ENCODE peak calls at places on chromosomes 2 and 18, in five cellular contexts. One of them, this sample, is unnamed.

GRCh38 chr18:53526092-53526491 is 698.4 kb downstream of the MBD2 start:
- DNase-seq in colonic mucosa: no peak
- DNase-seq in fibroblast of lung: no peak
- DNase-seq in SK-N-SH: no peak
- DNase-seq in Karpas-422: no peak
- DNase-seq in this sample: no peak

GRCh38 chr2:74413001-74413698 is 8.3 kb downstream of the C2orf81 start:
- DNase-seq in colonic mucosa: peak; percentile 44
- DNase-seq in fibroblast of lung: no peak
- DNase-seq in SK-N-SH: no peak
- DNase-seq in Karpas-422: no peak
- DNase-seq in this sample: no peak

GRCh38 chr18:62637807-62638687 is 77.3 kb upstream of the PHLPP1 start:
- DNase-seq in colonic mucosa: peak; percentile 36
- DNase-seq in fibroblast of lung: peak; percentile 2
- DNase-seq in SK-N-SH: peak; percentile 34
- DNase-seq in Karpas-422: peak; percentile 83
- DNase-seq in this sample: no peak

GRCh38 chr2:219058541-219059374 is 2.0 kb downstream of the IHH start:
- DNase-seq in colonic mucosa: peak; percentile 80
- DNase-seq in fibroblast of lung: no peak
- DNase-seq in SK-N-SH: peak; percentile 89
- DNase-seq in Karpas-422: no peak
- DNase-seq in this sample: peak; percentile 85

GRCh38 chr2:219057709-219058540 is 2.8 kb downstream of the IHH start:
- DNase-seq in colonic mucosa: peak; percentile 83
- DNase-seq in fibroblast of lung: peak; percentile 63
- DNase-seq in SK-N-SH: peak; percentile 86
- DNase-seq in Karpas-422: peak; percentile 89
- DNase-seq in this sample: peak; percentile 90

GRCh38 chr2:219384083-219384713 is 3.5 kb downstream of the DNPEP start:
- DNase-seq in colonic mucosa: no peak
- DNase-seq in fibroblast of lung: no peak
- DNase-seq in SK-N-SH: no peak
- DNase-seq in Karpas-422: peak; percentile 41
- DNase-seq in this sample: no peak

GRCh38 chr18:58863539-58864145 is 1.0 kb upstream of the ZNF532 start:
- DNase-seq in colonic mucosa: peak; percentile 65
- DNase-seq in fibroblast of lung: peak; percentile 53
- DNase-seq in SK-N-SH: peak; percentile 82
- DNase-seq in Karpas-422: peak; percentile 65
- DNase-seq in this sample: peak; percentile 90

GRCh38 chr2:3679616-3680393 is 21.8 kb downstream of the ALLC start:
- DNase-seq in colonic mucosa: no peak
- DNase-seq in fibroblast of lung: no peak
- DNase-seq in SK-N-SH: no peak
- DNase-seq in Karpas-422: no peak
- DNase-seq in this sample: no peak

GRCh38 chr2:157107877-157108276 is 149.6 kb upstream of the GALNT5 start:
- DNase-seq in colonic mucosa: peak; percentile 62
- DNase-seq in fibroblast of lung: peak; percentile 25
- DNase-seq in SK-N-SH: no peak
- DNase-seq in Karpas-422: no peak
- DNase-seq in this sample: no peak

GRCh38 chr2:165950438-165950837 is 3.1 kb downstream of the TTC21B start:
- DNase-seq in colonic mucosa: no peak
- DNase-seq in fibroblast of lung: no peak
- DNase-seq in SK-N-SH: no peak
- DNase-seq in Karpas-422: no peak
- DNase-seq in this sample: no peak

GRCh38 chr2:210861038-210861665 is 304.8 kb downstream of the CPS1 start:
- DNase-seq in colonic mucosa: no peak
- DNase-seq in fibroblast of lung: no peak
- DNase-seq in SK-N-SH: no peak
- DNase-seq in Karpas-422: no peak
- DNase-seq in this sample: no peak

GRCh38 chr2:191650896-191651773 is 26.8 kb upstream of the NABP1 start:
- DNase-seq in colonic mucosa: no peak
- DNase-seq in fibroblast of lung: no peak
- DNase-seq in SK-N-SH: no peak
- DNase-seq in Karpas-422: no peak
- DNase-seq in this sample: no peak

GRCh38 chr2:44290271-44290670 is 15.0 kb downstream of the SLC3A1 start:
- DNase-seq in colonic mucosa: no peak
- DNase-seq in fibroblast of lung: peak; percentile 53
- DNase-seq in SK-N-SH: no peak
- DNase-seq in Karpas-422: no peak
- DNase-seq in this sample: no peak

GRCh38 chr2:100009743-100010142 is 132.6 kb downstream of the AFF3 start:
- DNase-seq in colonic mucosa: no peak
- DNase-seq in fibroblast of lung: no peak
- DNase-seq in SK-N-SH: no peak
- DNase-seq in Karpas-422: no peak
- DNase-seq in this sample: no peak

GRCh38 chr2:100013892-100014677 is 128.3 kb downstream of the AFF3 start:
- DNase-seq in colonic mucosa: no peak
- DNase-seq in fibroblast of lung: peak; percentile 98
- DNase-seq in SK-N-SH: peak; percentile 58
- DNase-seq in Karpas-422: no peak
- DNase-seq in this sample: peak; percentile 82

GRCh38 chr2:100015849-100016248 is 126.5 kb downstream of the AFF3 start:
- DNase-seq in colonic mucosa: no peak
- DNase-seq in fibroblast of lung: no peak
- DNase-seq in SK-N-SH: no peak
- DNase-seq in Karpas-422: no peak
- DNase-seq in this sample: no peak

GRCh38 chr2:100011272-100011711 is 131.1 kb downstream of the AFF3 start:
- DNase-seq in colonic mucosa: no peak
- DNase-seq in fibroblast of lung: peak; percentile 88
- DNase-seq in SK-N-SH: no peak
- DNase-seq in Karpas-422: no peak
- DNase-seq in this sample: no peak

DNA sequence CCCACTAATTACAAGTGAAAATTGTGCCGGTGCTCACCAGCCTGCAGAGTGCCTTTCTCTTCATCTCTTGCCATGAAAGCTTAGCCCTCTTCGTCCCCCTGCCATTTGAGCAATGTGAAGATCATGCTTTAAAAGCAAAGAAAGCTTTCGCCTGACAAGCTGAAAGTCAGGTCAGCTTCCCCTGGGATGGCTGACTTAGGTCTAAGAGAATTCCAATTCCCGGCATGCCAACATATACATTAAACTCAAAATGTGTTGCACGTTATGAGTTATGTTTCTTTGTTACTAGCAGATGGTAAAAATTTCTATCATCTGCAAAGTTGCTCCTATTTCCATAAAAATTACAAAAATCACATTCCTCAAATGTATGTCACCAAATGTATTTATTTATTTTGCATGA is 129.8 kb downstream of the AFF3 start:
- DNase-seq in colonic mucosa: no peak
- DNase-seq in fibroblast of lung: peak; percentile 41
- DNase-seq in SK-N-SH: no peak
- DNase-seq in Karpas-422: no peak
- DNase-seq in this sample: no peak
- H3K9ac ChIP-seq in colonic mucosa: no peak overlapping the region
- H3K9ac ChIP-seq in fibroblast of lung: no peak overlapping the region
- H3K9ac ChIP-seq in SK-N-SH: no peak overlapping the region
- H3K9ac ChIP-seq in Karpas-422: no peak overlapping the region
- H3K9ac ChIP-seq in this sample: no peak overlapping the region

GRCh38 chr2:100835253-100835652 is 15.3 kb downstream of the NPAS2 start:
- DNase-seq in colonic mucosa: no peak
- DNase-seq in fibroblast of lung: no peak
- DNase-seq in SK-N-SH: no peak
- DNase-seq in Karpas-422: no peak
- DNase-seq in this sample: no peak

GRCh38 chr2:100833330-100833729 is 13.4 kb downstream of the NPAS2 start:
- DNase-seq in colonic mucosa: no peak
- DNase-seq in fibroblast of lung: no peak
- DNase-seq in SK-N-SH: no peak
- DNase-seq in Karpas-422: no peak
- DNase-seq in this sample: no peak

GRCh38 chr2:100832885-100833284 is 12.9 kb downstream of the NPAS2 start:
- DNase-seq in colonic mucosa: no peak
- DNase-seq in fibroblast of lung: peak; percentile 59
- DNase-seq in SK-N-SH: no peak
- DNase-seq in Karpas-422: no peak
- DNase-seq in this sample: no peak

GRCh38 chr2:100831831-100832230 is 11.9 kb downstream of the NPAS2 start:
- DNase-seq in colonic mucosa: no peak
- DNase-seq in fibroblast of lung: no peak
- DNase-seq in SK-N-SH: no peak
- DNase-seq in Karpas-422: no peak
- DNase-seq in this sample: no peak

DNA sequence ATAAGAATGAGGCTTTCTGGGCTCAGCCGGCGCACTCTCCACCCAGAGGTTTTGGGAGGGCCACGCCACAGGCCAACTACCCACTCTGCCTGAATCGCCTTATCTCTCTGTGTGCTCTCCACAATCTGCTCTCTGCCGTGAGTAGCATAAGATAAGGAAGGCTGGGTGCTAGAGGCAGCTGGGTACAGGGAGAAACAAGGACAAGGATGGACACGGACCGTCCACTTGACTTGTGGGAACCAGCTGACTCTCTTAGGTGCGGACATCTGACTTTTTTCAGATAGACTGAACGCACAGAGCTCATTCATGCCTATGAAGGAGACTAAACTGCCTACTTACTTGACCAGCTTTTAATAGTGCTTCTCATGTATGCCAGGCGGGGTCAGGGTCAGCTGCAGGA is 14.3 kb downstream of the NPAS2 start:
- DNase-seq in colonic mucosa: no peak
- DNase-seq in fibroblast of lung: no peak
- DNase-seq in SK-N-SH: no peak
- DNase-seq in Karpas-422: no peak
- DNase-seq in this sample: no peak
- H3K9ac ChIP-seq in colonic mucosa: no peak overlapping the region
- H3K9ac ChIP-seq in fibroblast of lung: no peak overlapping the region
- H3K9ac ChIP-seq in SK-N-SH: no peak overlapping the region
- H3K9ac ChIP-seq in Karpas-422: no peak overlapping the region
- H3K9ac ChIP-seq in this sample: no peak overlapping the region

DNA sequence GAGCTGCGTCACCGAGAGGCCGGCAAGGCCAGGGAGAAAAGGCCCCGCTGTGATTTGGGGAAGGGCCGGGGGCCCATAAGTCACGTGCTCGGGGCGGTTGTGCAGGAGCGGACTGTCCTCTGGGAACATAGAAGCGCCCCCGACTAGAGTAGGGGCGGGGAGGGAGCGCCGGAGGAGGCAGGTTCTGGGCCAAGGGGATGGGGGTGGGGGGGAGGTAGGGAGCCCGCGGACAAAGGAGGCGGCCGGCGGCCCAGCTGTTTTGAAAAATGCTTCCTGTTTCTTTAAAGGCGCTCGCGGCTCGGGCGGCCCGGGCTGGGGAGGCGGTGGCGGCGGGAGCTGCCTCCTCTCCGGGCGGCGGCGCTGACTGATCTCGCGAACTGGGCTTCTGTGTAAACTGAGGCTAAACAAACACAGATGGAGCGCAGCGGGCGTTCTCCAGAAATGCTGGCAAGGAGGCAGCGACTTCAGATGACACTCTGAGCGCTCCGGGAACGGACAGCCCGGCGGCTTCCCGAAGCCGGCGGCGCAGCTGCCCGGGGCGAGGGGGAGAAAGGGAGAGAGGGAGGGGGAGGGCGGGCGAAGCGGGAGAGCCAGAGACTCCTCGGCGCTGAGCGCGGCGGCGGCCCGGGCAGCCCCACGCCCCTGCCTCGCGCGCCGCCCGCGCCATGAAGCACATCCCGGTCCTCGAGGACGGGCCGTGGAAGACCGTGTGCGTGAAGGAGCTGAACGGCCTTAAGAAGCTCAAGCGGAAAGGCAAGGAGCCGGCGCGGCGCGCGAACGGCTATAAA is at the start of gene ATOH8:
- DNase-seq in colonic mucosa: peak; percentile 78
- DNase-seq in fibroblast of lung: peak; percentile 80
- DNase-seq in SK-N-SH: peak; percentile 78
- DNase-seq in Karpas-422: no peak
- DNase-seq in this sample: peak; percentile 93
- H3K9ac ChIP-seq in colonic mucosa: peak within 1 kb of the TSS; percentile 54
- H3K9ac ChIP-seq in fibroblast of lung: peak within 1 kb of the TSS; percentile 94
- H3K9ac ChIP-seq in SK-N-SH: peak within 1 kb of the TSS; percentile 63
- H3K9ac ChIP-seq in Karpas-422: no peak within 1 kb of the TSS
- H3K9ac ChIP-seq in this sample: peak within 1 kb of the TSS; percentile 37

DNA sequence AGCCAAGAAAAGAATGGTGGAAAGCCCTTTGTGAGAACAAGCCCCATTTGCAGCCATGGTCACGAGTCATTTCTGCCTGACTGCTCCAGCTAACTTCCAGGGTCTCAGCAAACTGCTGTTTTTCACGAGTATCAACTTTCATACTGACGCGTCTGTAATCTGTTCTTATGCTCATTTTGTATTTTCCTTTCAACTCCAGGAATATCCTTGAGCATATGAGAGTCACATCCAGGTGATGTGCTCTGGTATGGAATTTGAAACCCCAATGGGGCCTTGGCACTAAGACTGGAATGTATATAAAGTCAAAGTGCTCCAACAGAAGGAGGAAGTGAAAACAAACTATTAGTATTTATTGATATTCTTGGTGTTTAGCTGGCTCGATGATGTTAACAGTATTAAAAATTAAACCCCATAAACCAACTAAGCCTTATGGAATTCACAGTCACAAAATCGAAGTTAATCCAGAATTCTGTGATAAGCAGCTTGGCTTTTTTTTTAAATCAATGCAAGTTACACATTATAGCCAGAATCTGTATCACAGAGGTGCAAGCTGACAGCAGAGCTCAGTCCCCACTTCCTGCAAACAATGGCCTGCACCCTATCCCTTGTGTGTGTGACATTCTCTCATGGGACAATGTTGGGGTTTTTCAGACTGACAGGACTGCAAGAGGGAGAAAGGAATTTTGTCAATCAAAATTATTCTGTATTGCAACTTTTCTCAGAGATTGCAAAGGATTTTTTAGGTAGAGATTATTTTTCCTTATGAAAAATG is 26.1 kb downstream of the SLC14A1 start:
- DNase-seq in colonic mucosa: no peak
- DNase-seq in fibroblast of lung: no peak
- DNase-seq in SK-N-SH: no peak
- DNase-seq in Karpas-422: peak; percentile 80
- DNase-seq in this sample: no peak
- H3K9ac ChIP-seq in colonic mucosa: no peak overlapping the region
- H3K9ac ChIP-seq in fibroblast of lung: no peak overlapping the region
- H3K9ac ChIP-seq in SK-N-SH: no peak overlapping the region
- H3K9ac ChIP-seq in Karpas-422: peak overlapping the region; percentile 40
- H3K9ac ChIP-seq in this sample: no peak overlapping the region